ENCODE peak calls at places on chromosomes 7 and 10, in six cellular contexts. R, H, Y, D, P and I are unnamed samples.

GRCh38 chr10:33236916-33237315 is 97.6 kb downstream of the NRP1 start:
- DNase-seq in Y (no peak), R (no peak), D (no peak), H (no peak), P (no peak), I (no peak)

GRCh38 chr7:150357277-150357676 is 11.3 kb upstream of the REPIN1 start:
- DNase-seq in Y (no peak), D (no peak), H (no peak), P (peak; percentile 54), R (no peak), I (no peak)

GRCh38 chr7:116801092-116801710 is 61.2 kb upstream of the CAPZA2 start:
- DNase-seq in R (peak; percentile 62), Y (no peak), P (no peak), H (no peak), D (no peak), I (no peak)

GRCh38 chr7:128167316-128167691 is 73.8 kb upstream of the LEP start:
- DNase-seq in R (peak; percentile 72), P (no peak), D (no peak), H (no peak), Y (peak; percentile 11), I (peak; percentile 71)

GRCh38 chr7:17300012-17300411 is 1.6 kb downstream of the AHR start:
- DNase-seq in Y (no peak), R (no peak), H (no peak), D (no peak), P (no peak), I (no peak)

GRCh38 chr7:81051811-81052413 is 133.1 kb upstream of the SEMA3C start:
- DNase-seq in H (no peak), Y (no peak), P (no peak), R (no peak), D (no peak), I (no peak)

GRCh38 chr10:78777466-78778256 is 291.1 kb upstream of the ZMIZ1 start:
- DNase-seq in Y (peak; percentile 23), P (no peak), H (no peak), D (peak; percentile 84), R (no peak), I (peak; percentile 77)

GRCh38 chr7:132004528-132004927 is 448.1 kb upstream of the PODXL start:
- DNase-seq in P (no peak), Y (no peak), R (no peak), D (no peak), H (no peak), I (peak; percentile 30)

GRCh38 chr10:49008056-49008455 is 68.4 kb upstream of the LRRC18 start:
- DNase-seq in D (no peak), Y (no peak), P (no peak), R (no peak), H (no peak), I (no peak)

GRCh38 chr7:141511370-141512335 is 39.6 kb upstream of the AGK start:
- DNase-seq in D (no peak), Y (peak; percentile 15), P (no peak), H (peak; percentile 46), R (no peak), I (peak; percentile 62)

GRCh38 chr7:135943266-135943889 is 33.8 kb downstream of the MTPN start:
- DNase-seq in Y (no peak), R (no peak), D (no peak), H (no peak), P (no peak), I (no peak)

GRCh38 chr10:79023489-79024162 is 45.1 kb upstream of the ZMIZ1 start:
- DNase-seq in D (peak; percentile 62), R (no peak), P (no peak), H (peak; percentile 39), Y (no peak), I (no peak)

GRCh38 chr10:73060173-73060572 is 36.5 kb downstream of the P4HA1 start:
- DNase-seq in D (no peak), Y (no peak), P (no peak), R (no peak), H (no peak), I (no peak)

GRCh38 chr7:107889992-107890391 is 991 bp upstream of the DLD start:
- DNase-seq in R (no peak), P (no peak), H (no peak), Y (no peak), D (no peak), I (no peak)

GRCh38 chr10:44465430-44466115 is 80.7 kb upstream of the CXCL12 start:
- DNase-seq in Y (no peak), P (no peak), H (no peak), D (no peak), R (no peak), I (no peak)

GRCh38 chr7:4269086-4269485 is 413.0 kb upstream of the FOXK1 start:
- DNase-seq in Y (no peak), H (no peak), R (no peak), D (peak; percentile 33), P (no peak), I (no peak)

GRCh38 chr10:42864575-42864974 is 82.0 kb downstream of the BMS1 start:
- DNase-seq in H (no peak), P (no peak), Y (peak; percentile 14), R (no peak), D (no peak), I (peak; percentile 68)

GRCh38 chr10:59283456-59284082 is 78.8 kb downstream of the FAM13C start:
- DNase-seq in P (no peak), Y (no peak), R (no peak), H (no peak), D (no peak), I (no peak)

GRCh38 chr10:59435707-59436106 is 73.4 kb upstream of the FAM13C start:
- DNase-seq in H (no peak), P (no peak), Y (no peak), D (no peak), R (no peak), I (no peak)

GRCh38 chr10:98800263-98800662 is 353.5 kb upstream of the HPS1 start:
- DNase-seq in P (no peak), D (no peak), R (no peak), H (no peak), Y (no peak), I (no peak)

GRCh38 chr7:142355328-142355727 is 97.5 kb upstream of the PRSS58 start:
- DNase-seq in H (no peak), P (no peak), Y (no peak), R (no peak), D (no peak), I (no peak)

GRCh38 chr7:131581241-131582157 is 25.1 kb upstream of the PODXL start:
- DNase-seq in P (no peak), R (no peak), Y (no peak), D (no peak), H (peak; percentile 56), I (no peak)

DNA sequence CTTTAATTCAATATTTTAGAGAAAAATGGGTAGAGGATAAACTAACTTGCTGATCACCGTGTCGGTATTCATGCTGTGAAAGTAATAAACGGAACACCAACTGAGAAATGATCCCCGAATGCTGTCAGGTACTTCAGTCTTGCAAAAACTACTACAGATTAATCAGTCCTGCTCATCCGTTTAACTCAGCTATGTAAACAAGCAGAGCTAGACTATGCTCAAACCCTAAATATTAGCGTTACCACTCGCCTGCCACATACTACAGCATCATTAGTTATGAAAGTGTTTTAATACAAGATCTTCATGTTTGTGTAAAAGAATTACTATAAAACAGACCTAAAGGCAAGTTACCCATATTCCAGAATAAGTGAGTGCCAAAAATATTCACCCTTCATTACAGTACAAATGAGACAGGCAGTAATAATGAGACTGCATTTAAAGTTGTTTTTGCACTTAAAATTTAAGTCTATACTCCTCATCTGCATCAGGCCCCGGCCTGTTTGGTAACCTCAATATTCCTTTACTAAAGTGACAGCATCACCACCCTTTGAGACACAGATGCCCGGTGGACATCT is 952 bp downstream of the DNMBP start:
- DNase-seq in H (no peak), Y (no peak), P (no peak), R (no peak), D (no peak), I (no peak)
- H3K27ac ChIP-seq in H (peak overlapping the region; percentile 82), Y (peak overlapping the region; percentile 85), P (no peak overlapping the region), R (peak overlapping the region; percentile 92), D (peak overlapping the region; percentile 85), I (peak overlapping the region; percentile 87)

GRCh38 chr7:99469381-99470065 is 3.2 kb upstream of the ZNF789 start:
- DNase-seq in P (no peak), R (no peak), Y (no peak), H (peak; percentile 32), D (no peak), I (no peak)
- H3K27ac ChIP-seq in P (no peak overlapping the region), R (no peak overlapping the region), Y (no peak overlapping the region), H (no peak overlapping the region), D (no peak overlapping the region), I (peak overlapping the region; percentile 47)

DNA sequence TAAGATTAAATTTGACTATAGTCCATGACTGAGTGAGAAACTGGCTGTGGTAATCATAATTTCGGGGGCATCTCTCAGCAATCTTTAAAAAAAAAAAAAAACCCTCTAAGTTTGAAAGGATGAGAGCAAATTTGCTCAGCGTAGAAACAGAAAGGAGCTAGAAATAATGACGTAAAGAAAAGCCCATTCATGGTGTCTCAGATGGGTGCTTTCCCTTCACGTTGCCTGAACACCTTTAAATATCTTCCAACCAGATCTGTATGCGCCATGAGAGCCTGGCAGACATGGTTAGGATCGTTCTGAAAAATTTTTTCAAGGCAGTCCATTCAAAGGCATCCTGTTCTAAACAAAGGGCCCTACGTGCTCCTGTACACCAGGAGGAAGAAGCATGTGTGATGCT is 141.2 kb upstream of the C1QL3 start:
- DNase-seq in R (no peak), H (no peak), P (no peak), Y (no peak), D (no peak), I (no peak)
- H3K27ac ChIP-seq in R (no peak overlapping the region), H (no peak overlapping the region), P (no peak overlapping the region), Y (no peak overlapping the region), D (no peak overlapping the region), I (no peak overlapping the region)

GRCh38 chr10:123841115-123841514 is 50.5 kb downstream of the CPXM2 start:
- DNase-seq in D (peak; percentile 41), H (no peak), R (no peak), Y (no peak), P (no peak), I (no peak)

GRCh38 chr10:123838596-123839310 is 52.9 kb downstream of the CPXM2 start:
- DNase-seq in R (no peak), H (no peak), D (peak; percentile 35), Y (no peak), P (no peak), I (no peak)

GRCh38 chr10:123840714-123841113 is 50.9 kb downstream of the CPXM2 start:
- DNase-seq in P (no peak), H (no peak), R (no peak), Y (no peak), D (no peak), I (no peak)

GRCh38 chr10:123842692-123843385 is 48.8 kb downstream of the CPXM2 start:
- DNase-seq in H (no peak), P (no peak), D (peak; percentile 63), R (no peak), Y (no peak), I (no peak)

GRCh38 chr10:123841560-123841959 is 50.0 kb downstream of the CPXM2 start:
- DNase-seq in R (no peak), H (no peak), Y (no peak), D (peak; percentile 40), P (no peak), I (no peak)
- H3K27ac ChIP-seq in R (no peak overlapping the region), H (no peak overlapping the region), Y (peak overlapping the region; percentile 55), D (peak overlapping the region; percentile 55), P (no peak overlapping the region), I (no peak overlapping the region)

DNA sequence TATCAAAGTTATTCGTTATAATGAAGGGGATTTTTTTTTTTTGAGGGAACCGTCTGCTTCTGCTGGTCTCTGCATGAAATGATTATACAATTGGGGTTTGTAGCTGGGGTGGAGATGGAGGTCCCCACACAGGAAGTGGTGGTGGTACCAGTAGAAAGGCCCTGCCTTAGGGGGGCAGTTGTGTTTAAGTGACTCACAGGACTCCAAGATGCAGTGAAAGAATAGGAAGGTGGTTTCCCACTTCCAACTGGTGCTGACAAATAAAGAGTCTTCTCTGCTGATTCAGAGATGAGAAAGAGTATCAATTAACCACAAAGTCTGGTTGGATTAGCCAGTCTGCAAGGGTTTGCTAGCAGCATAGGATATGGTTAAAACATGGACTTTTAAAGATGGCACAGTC is 376.0 kb downstream of the SORCS3 start:
- DNase-seq in D (no peak), P (no peak), Y (no peak), H (no peak), R (no peak), I (no peak)
- H3K27ac ChIP-seq in D (no peak overlapping the region), P (no peak overlapping the region), Y (no peak overlapping the region), H (no peak overlapping the region), R (no peak overlapping the region), I (no peak overlapping the region)